ENCODE peak calls at places on chromosome 9, in ten cellular contexts. O is lung, L is BE2C, U is A549, V is NB4, Y is breast epithelium, M is astrocyte of the cerebellum, R is GM06990, C is fibroblast of lung, J is cardiac fibroblast. Z is an unnamed sample.
A peak's percentile ranks its signal among the peaks of the same experiment; 100 is the strongest.

GRCh38 chr9:22050924-22051323 is 41.8 kb upstream of the CDKN2B start:
- DNase-seq in O (no peak), L (no peak), U (no peak), V (no peak), Y (no peak), M (no peak), R (no peak), C (no peak), J (no peak), Z (no peak)

GRCh38 chr9:94868462-94868861 is 142.0 kb downstream of the AOPEP start:
- DNase-seq in O (no peak), L (no peak), U (no peak), V (no peak), Y (no peak), M (no peak), R (no peak), C (peak; percentile 38), J (no peak), Z (no peak)

GRCh38 chr9:136569526-136570148 is 23.8 kb upstream of the NOTCH1 start:
- DNase-seq in O (no peak), L (no peak), U (no peak), V (no peak), Y (no peak), M (no peak), R (no peak), C (no peak), J (no peak), Z (no peak)

GRCh38 chr9:99905833-99906402 is 536 bp upstream of the STX17 start:
- DNase-seq in O (no peak), L (no peak), U (no peak), V (no peak), Y (peak; percentile 65), M (no peak), R (no peak), C (peak; percentile 6), J (peak; percentile 21), Z (no peak)

GRCh38 chr9:34653131-34653530 is 1.1 kb downstream of the IL11RA start:
- DNase-seq in O (no peak), L (no peak), U (no peak), V (no peak), Y (no peak), M (no peak), R (no peak), C (peak; percentile 49), J (peak; percentile 49), Z (no peak)

GRCh38 chr9:129455151-129455995 is 165.5 kb downstream of the C9orf50 start:
- DNase-seq in O (no peak), L (peak; percentile 39), U (no peak), V (no peak), Y (no peak), M (no peak), R (no peak), C (no peak), J (no peak), Z (no peak)

GRCh38 chr9:27528278-27528885 is 1.2 kb downstream of the MOB3B start:
- DNase-seq in O (peak; percentile 74), L (no peak), U (no peak), V (no peak), Y (peak; percentile 90), M (peak; percentile 18), R (peak; percentile 52), C (peak; percentile 70), J (peak; percentile 58), Z (no peak)

GRCh38 chr9:126569036-126569435 is 44.7 kb upstream of the LMX1B start:
- DNase-seq in O (no peak), L (no peak), U (peak; percentile 24), V (no peak), Y (no peak), M (no peak), R (no peak), C (peak; percentile 28), J (peak; percentile 42), Z (no peak)

GRCh38 chr9:104412238-104412637 is 91.8 kb upstream of the OR13F1 start:
- DNase-seq in O (no peak), L (no peak), U (peak; percentile 11), V (peak; percentile 11), Y (no peak), M (no peak), R (no peak), C (peak; percentile 0), J (peak; percentile 24), Z (no peak)

GRCh38 chr9:31355159-31355882 is 1029.1 kb upstream of the ACO1 start:
- DNase-seq in O (no peak), L (no peak), U (no peak), V (no peak), Y (no peak), M (no peak), R (no peak), C (no peak), J (no peak), Z (no peak)

GRCh38 chr9:120402741-120403542 is 177.0 kb downstream of the CDK5RAP2 start:
- DNase-seq in O (no peak), L (no peak), U (peak; percentile 93), V (peak; percentile 94), Y (no peak), M (peak; percentile 78), R (no peak), C (peak; percentile 100), J (peak; percentile 96), Z (peak; percentile 74)

GRCh38 chr9:35856206-35856605 is 14.0 kb downstream of the OR13J1 start:
- DNase-seq in O (peak; percentile 9), L (no peak), U (no peak), V (no peak), Y (no peak), M (no peak), R (no peak), C (no peak), J (no peak), Z (no peak)

GRCh38 chr9:35859310-35859994 is 10.7 kb downstream of the OR13J1 start:
- DNase-seq in O (peak; percentile 29), L (no peak), U (peak; percentile 42), V (peak; percentile 45), Y (no peak), M (no peak), R (no peak), C (peak; percentile 4), J (peak; percentile 11), Z (no peak)

GRCh38 chr9:35858428-35858827 is 11.8 kb downstream of the OR13J1 start:
- DNase-seq in O (peak; percentile 18), L (no peak), U (no peak), V (no peak), Y (no peak), M (no peak), R (no peak), C (no peak), J (no peak), Z (no peak)

GRCh38 chr9:35859995-35860348 is 10.2 kb downstream of the OR13J1 start:
- DNase-seq in O (no peak), L (no peak), U (no peak), V (no peak), Y (no peak), M (no peak), R (no peak), C (no peak), J (no peak), Z (no peak)

GRCh38 chr9:35856882-35857281 is 13.3 kb downstream of the OR13J1 start:
- DNase-seq in O (peak; percentile 7), L (no peak), U (no peak), V (no peak), Y (peak; percentile 7), M (no peak), R (no peak), C (no peak), J (no peak), Z (no peak)
- TF ChIP-seq CTCF in O (no peak), L (no peak), U (no peak), V (no peak), Y (no peak), M (no peak), R (no peak), C (no peak), J (no peak), Z (no peak)

GRCh38 chr9:96686638-96687335 is 31.7 kb upstream of the PRXL2C start:
- DNase-seq in O (peak; percentile 85), L (peak; percentile 26), U (peak; percentile 75), V (no peak), Y (peak; percentile 62), M (peak; percentile 24), R (peak; percentile 5), C (peak; percentile 80), J (peak; percentile 69), Z (no peak)
- H3K4me3 ChIP-seq in O (peak overlapping the region; percentile 66), L (no peak overlapping the region), U (peak overlapping the region; percentile 49), V (no peak overlapping the region), Y (peak overlapping the region; percentile 60), M (peak overlapping the region; percentile 44), R (no peak overlapping the region), C (peak overlapping the region; percentile 66), J (peak overlapping the region; percentile 43), Z (peak overlapping the region; percentile 60)

GRCh38 chr9:124392855-124393460 is 22.3 kb downstream of the PSMB7 start:
- DNase-seq in O (no peak), L (peak; percentile 68), U (peak; percentile 87), V (peak; percentile 80), Y (no peak), M (peak; percentile 62), R (no peak), C (peak; percentile 96), J (peak; percentile 93), Z (peak; percentile 84)
- TF ChIP-seq CTCF in O (no peak), L (peak; percentile 74), U (peak; percentile 56), V (peak; percentile 43), Y (no peak), M (peak; percentile 67), R (peak; percentile 33), C (peak; percentile 66), J (peak; percentile 42), Z (peak; percentile 59)

GRCh38 chr9:16726718-16727451 is 143.6 kb downstream of the BNC2 start:
- DNase-seq in O (peak; percentile 81), L (peak; percentile 76), U (peak; percentile 84), V (peak; percentile 97), Y (peak; percentile 30), M (peak; percentile 55), R (peak; percentile 8), C (peak; percentile 88), J (peak; percentile 94), Z (no peak)

GRCh38 chr9:16727452-16728127 is 142.9 kb downstream of the BNC2 start:
- DNase-seq in O (no peak), L (no peak), U (no peak), V (peak; percentile 43), Y (no peak), M (no peak), R (no peak), C (peak; percentile 46), J (peak; percentile 51), Z (no peak)

GRCh38 chr9:16730162-16730561 is 140.3 kb downstream of the BNC2 start:
- DNase-seq in O (no peak), L (no peak), U (no peak), V (no peak), Y (no peak), M (no peak), R (no peak), C (no peak), J (no peak), Z (no peak)

GRCh38 chr9:16729656-16730055 is 140.8 kb downstream of the BNC2 start:
- DNase-seq in O (peak; percentile 42), L (no peak), U (no peak), V (peak; percentile 44), Y (no peak), M (no peak), R (no peak), C (no peak), J (no peak), Z (no peak)

DNA sequence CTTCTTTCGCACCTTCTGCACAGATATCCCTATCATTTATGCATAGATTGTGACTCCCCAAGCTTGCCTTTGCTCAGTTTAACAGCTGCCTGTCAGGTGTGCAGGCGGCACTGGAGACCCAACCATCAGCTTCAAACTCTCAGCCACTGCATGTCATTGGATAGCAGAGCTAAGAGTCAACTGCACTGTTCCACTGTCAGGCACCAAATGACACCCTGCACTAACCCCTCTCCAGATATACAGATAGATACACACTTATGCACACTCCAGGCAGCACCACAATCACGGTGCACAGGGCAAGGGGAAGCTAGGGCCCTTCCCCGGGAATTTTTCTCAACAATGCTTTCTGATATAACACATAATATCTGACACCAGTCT is 142.4 kb downstream of the BNC2 start:
- DNase-seq in O (no peak), L (no peak), U (no peak), V (peak; percentile 22), Y (no peak), M (no peak), R (no peak), C (peak; percentile 24), J (peak; percentile 33), Z (no peak)
- H3K4me3 ChIP-seq in O (no peak overlapping the region), L (no peak overlapping the region), U (peak overlapping the region; percentile 52), V (no peak overlapping the region), Y (peak overlapping the region; percentile 58), M (peak overlapping the region; percentile 61), R (no peak overlapping the region), C (peak overlapping the region; percentile 66), J (peak overlapping the region; percentile 60), Z (peak overlapping the region; percentile 74)

Z was measured in epithelial cell of proximal tubule.